ENCODE peak calls at places on chromosomes 16 and 17, in nine cellular contexts. I is progenitor cell of endocrine pancreas; Z is mucosa of gallbladder; C is hypothalamus; T is Kasumi-1; M is ELR; L is activated gamma-delta T cell treated with anti-CD3 and anti-CD28 coated beads, Interleukin-2, amount 50 U/mL, for 16 hours; K is stimulated activated CD4-positive, alpha-beta T cell treated with anti-CD3 and anti-CD28 coated beads, Interleukin-4, amount 100 ng/mL, for 1 hour; G is brain microvascular endothelial cell. N is an unnamed sample.

GRCh38 chr17:56830726-56831363 is 2.9 kb downstream of the C17orf67 start:
- DNase-seq in I (no peak), Z (no peak), C (no peak), T (no peak), M (no peak), L (no peak), K (no peak), G (no peak), N (no peak)

GRCh38 chr17:63293310-63293709 is 152.8 kb downstream of the CYB561 start:
- DNase-seq in I (no peak), Z (no peak), C (no peak), T (no peak), M (peak; percentile 73), L (no peak), K (no peak), G (peak; percentile 49), N (no peak)

GRCh38 chr16:2483939-2484897 is 9.3 kb downstream of the TBC1D24 start:
- DNase-seq in I (no peak), Z (no peak), C (no peak), T (no peak), M (no peak), L (no peak), K (no peak), G (no peak), N (no peak)

GRCh38 chr17:30530346-30531025 is 53.3 kb downstream of the GOSR1 start:
- DNase-seq in I (no peak), Z (no peak), C (no peak), T (no peak), M (peak; percentile 60), L (no peak), K (no peak), G (peak; percentile 47), N (no peak)

GRCh38 chr16:20191566-20191965 is 117.9 kb upstream of the GPR139 start:
- DNase-seq in I (no peak), Z (no peak), C (no peak), T (no peak), M (no peak), L (no peak), K (no peak), G (no peak), N (no peak)

GRCh38 chr17:68085751-68086445 is 50.4 kb downstream of the KPNA2 start:
- DNase-seq in I (no peak), Z (peak; percentile 31), C (no peak), T (peak; percentile 81), M (no peak), L (no peak), K (no peak), G (no peak), N (no peak)

GRCh38 chr16:3149630-3150345 is 15.0 kb downstream of the ZNF213 start:
- DNase-seq in I (peak; percentile 51), Z (peak; percentile 66), C (peak; percentile 68), T (peak; percentile 33), M (peak; percentile 65), L (no peak), K (peak; percentile 56), G (peak; percentile 56), N (peak; percentile 40)

GRCh38 chr17:63600569-63601438 is at the start of gene TACO1:
- DNase-seq in I (peak; percentile 65), Z (peak; percentile 73), C (peak; percentile 73), T (peak; percentile 96), M (peak; percentile 92), L (peak; percentile 68), K (peak; percentile 80), G (peak; percentile 75), N (peak; percentile 49)

GRCh38 chr16:30113031-30113710 is at the start of gene GDPD3:
- DNase-seq in I (no peak), Z (peak; percentile 49), C (no peak), T (no peak), M (peak; percentile 33), L (no peak), K (no peak), G (no peak), N (no peak)

GRCh38 chr16:89064606-89065444 is 28.8 kb upstream of the ACSF3 start:
- DNase-seq in I (no peak), Z (no peak), C (no peak), T (no peak), M (no peak), L (no peak), K (no peak), G (no peak), N (no peak)

GRCh38 chr17:74823176-74823495 is 36.5 kb downstream of the GRIN2C start:
- DNase-seq in I (no peak), Z (no peak), C (no peak), T (no peak), M (no peak), L (no peak), K (no peak), G (no peak), N (no peak)

GRCh38 chr16:86553356-86553755 is 1.7 kb downstream of the MTHFSD start:
- DNase-seq in I (no peak), Z (no peak), C (no peak), T (no peak), M (no peak), L (no peak), K (no peak), G (no peak), N (no peak)

GRCh38 chr17:30093463-30094147 is 23.0 kb upstream of the NSRP1 start:
- DNase-seq in I (peak; percentile 47), Z (peak; percentile 32), C (peak; percentile 8), T (peak; percentile 64), M (peak; percentile 76), L (peak; percentile 33), K (no peak), G (peak; percentile 55), N (no peak)

GRCh38 chr17:60604686-60605334 is 4.8 kb downstream of the PPM1D start:
- DNase-seq in I (no peak), Z (no peak), C (no peak), T (no peak), M (peak; percentile 73), L (no peak), K (no peak), G (peak; percentile 37), N (no peak)

GRCh38 chr16:64830653-64831052 is 291.2 kb downstream of the CDH11 start:
- DNase-seq in I (no peak), Z (no peak), C (no peak), T (no peak), M (no peak), L (no peak), K (no peak), G (peak; percentile 16), N (no peak)

GRCh38 chr16:2280981-2281542 is 13.1 kb upstream of the RNPS1 start:
- DNase-seq in I (no peak), Z (no peak), C (no peak), T (no peak), M (no peak), L (no peak), K (no peak), G (no peak), N (no peak)

GRCh38 chr17:10733666-10734065 is 3.8 kb upstream of the TMEM220 start:
- DNase-seq in I (no peak), Z (no peak), C (no peak), T (no peak), M (no peak), L (no peak), K (no peak), G (no peak), N (no peak)

GRCh38 chr16:89925596-89926079 is 2.5 kb downstream of the TUBB3 start:
- DNase-seq in I (no peak), Z (no peak), C (no peak), T (no peak), M (peak; percentile 68), L (no peak), K (no peak), G (no peak), N (no peak)

GRCh38 chr17:48191362-48191761 is 83.8 kb downstream of the SNX11 start:
- DNase-seq in I (no peak), Z (no peak), C (no peak), T (no peak), M (no peak), L (no peak), K (no peak), G (no peak), N (no peak)

GRCh38 chr16:17299790-17300189 is 171.0 kb downstream of the XYLT1 start:
- DNase-seq in I (no peak), Z (no peak), C (no peak), T (no peak), M (no peak), L (no peak), K (no peak), G (no peak), N (no peak)

GRCh38 chr17:39652635-39653315 is 12.4 kb upstream of the TCAP start:
- DNase-seq in I (no peak), Z (no peak), C (peak; percentile 38), T (no peak), M (no peak), L (no peak), K (no peak), G (no peak), N (no peak)

N was measured in GF-D8.